ENCODE peak calls at places on chromosomes 7 and 10, in six cellular contexts. K is H9, C is H1, X is trophoblast cell, E is IMR-90, Y is neuronal stem cell. M is an unnamed sample.

GRCh38 chr10:132329565-132330485 is 2.2 kb upstream of the LRRC27 start:
- DNase-seq in C (no peak), Y (no peak), K (no peak), E (peak; percentile 36), X (no peak), M (peak; percentile 73)

GRCh38 chr10:100827819-100828743 is 82.7 kb downstream of the PAX2 start:
- DNase-seq in X (peak; percentile 35), Y (peak; percentile 62), K (peak; percentile 61), E (no peak), C (peak; percentile 74), M (peak; percentile 16)

GRCh38 chr10:113648478-113648877 is 15.4 kb downstream of the NRAP start:
- DNase-seq in Y (no peak), X (no peak), C (no peak), E (no peak), K (no peak), M (no peak)

GRCh38 chr10:17273403-17273802 is 45.4 kb downstream of the VIM start:
- DNase-seq in X (no peak), Y (no peak), C (no peak), E (peak; percentile 80), K (no peak), M (peak; percentile 37)

GRCh38 chr7:102292813-102293798 is 6.4 kb downstream of the SH2B2 start:
- DNase-seq in K (no peak), Y (no peak), E (no peak), X (no peak), C (no peak), M (no peak)

GRCh38 chr10:124621637-124622036 is 122.5 kb downstream of the FAM53B start:
- DNase-seq in Y (no peak), X (no peak), K (no peak), E (no peak), C (no peak), M (no peak)

GRCh38 chr7:146791344-146792300 is 675.0 kb downstream of the CNTNAP2 start:
- DNase-seq in E (no peak), K (no peak), Y (no peak), X (no peak), C (no peak), M (no peak)

GRCh38 chr7:128067983-128068382 is 36.7 kb upstream of the LRRC4 start:
- DNase-seq in K (no peak), X (no peak), C (no peak), Y (no peak), E (no peak), M (no peak)

GRCh38 chr10:543862-544822 is 145.3 kb downstream of the DIP2C start:
- DNase-seq in X (no peak), E (no peak), K (no peak), Y (no peak), C (no peak), M (no peak)

GRCh38 chr10:69831231-69831855 is 29.6 kb downstream of the COL13A1 start:
- DNase-seq in E (peak; percentile 42), Y (no peak), C (no peak), K (no peak), X (no peak), M (no peak)

GRCh38 chr10:30583778-30584415 is 45.7 kb downstream of the LYZL2 start:
- DNase-seq in Y (no peak), K (no peak), X (peak; percentile 31), C (no peak), E (peak; percentile 77), M (peak; percentile 64)

GRCh38 chr10:86951184-86951761 is 6.1 kb downstream of the MMRN2 start:
- DNase-seq in Y (no peak), E (no peak), K (no peak), C (no peak), X (no peak), M (no peak)

GRCh38 chr10:70797840-70798239 is 12.7 kb upstream of the TBATA start:
- DNase-seq in X (no peak), E (no peak), K (no peak), C (no peak), Y (no peak), M (no peak)

GRCh38 chr7:108114117-108114841 is 15.9 kb downstream of the LAMB4 start:
- DNase-seq in X (peak; percentile 22), Y (peak; percentile 15), C (peak; percentile 50), K (peak; percentile 75), E (no peak), M (no peak)

GRCh38 chr7:27520828-27521790 is 141.6 kb downstream of the HIBADH start:
- DNase-seq in Y (no peak), C (no peak), X (no peak), E (peak; percentile 77), K (no peak), M (no peak)

GRCh38 chr10:12631787-12632562 is 282.6 kb downstream of the CAMK1D start:
- DNase-seq in Y (no peak), K (no peak), C (no peak), X (no peak), E (no peak), M (no peak)

GRCh38 chr10:116561026-116561425 is 15.3 kb downstream of the PNLIP start:
- DNase-seq in K (no peak), E (no peak), Y (no peak), X (no peak), C (no peak), M (no peak)

GRCh38 chr7:116511552-116512523 is 12.3 kb downstream of the CAV2 start:
- DNase-seq in E (peak; percentile 69), C (no peak), Y (no peak), K (no peak), X (peak; percentile 76), M (peak; percentile 65)

GRCh38 chr7:37354661-37355131 is 94.0 kb downstream of the ELMO1 start:
- DNase-seq in C (no peak), E (no peak), K (no peak), Y (no peak), X (no peak), M (peak; percentile 65)

GRCh38 chr10:60346661-60347060 is 43.0 kb downstream of the ANK3 start:
- DNase-seq in Y (no peak), E (no peak), X (no peak), C (no peak), K (no peak), M (no peak)

GRCh38 chr10:70296406-70296899 is 12.6 kb upstream of the NPFFR1 start:
- DNase-seq in Y (no peak), E (peak; percentile 89), X (peak; percentile 11), C (no peak), K (peak; percentile 43), M (peak; percentile 81)

GRCh38 chr10:80100861-80101695 is 22.6 kb downstream of the TMEM254 start:
- DNase-seq in E (no peak), Y (no peak), K (peak; percentile 32), C (no peak), X (peak; percentile 99), M (no peak)

GRCh38 chr10:80100116-80100515 is 21.7 kb downstream of the TMEM254 start:
- DNase-seq in X (peak; percentile 89), Y (no peak), K (no peak), C (no peak), E (no peak), M (no peak)

GRCh38 chr10:80108576-80109239 is 23.8 kb upstream of the PLAC9 start:
- DNase-seq in K (no peak), Y (no peak), X (no peak), E (no peak), C (no peak), M (peak; percentile 13)

GRCh38 chr10:80104066-80104926 is 25.8 kb downstream of the TMEM254 start:
- DNase-seq in X (peak; percentile 89), K (no peak), Y (no peak), C (no peak), E (peak; percentile 90), M (peak; percentile 89)
- H2AFZ ChIP-seq in X (no peak overlapping the region), K (no peak overlapping the region), Y (peak overlapping the region; percentile 49), C (peak overlapping the region; percentile 82), E (peak overlapping the region; percentile 14), M (no peak overlapping the region)

GRCh38 chr7:57361406-57361805 is 88.6 kb upstream of the ZNF716 start:
- DNase-seq in Y (no peak), K (no peak), E (no peak), C (no peak), X (no peak), M (no peak)

GRCh38 chr7:57362868-57363267 is 87.1 kb upstream of the ZNF716 start:
- DNase-seq in C (no peak), X (no peak), Y (no peak), E (no peak), K (no peak), M (no peak)

GRCh38 chr7:57367171-57367570 is 82.8 kb upstream of the ZNF716 start:
- DNase-seq in Y (no peak), E (no peak), X (no peak), K (no peak), C (no peak), M (no peak)

GRCh38 chr7:57364933-57365710 is 84.9 kb upstream of the ZNF716 start:
- DNase-seq in Y (no peak), X (no peak), E (no peak), C (no peak), K (no peak), M (no peak)

DNA sequence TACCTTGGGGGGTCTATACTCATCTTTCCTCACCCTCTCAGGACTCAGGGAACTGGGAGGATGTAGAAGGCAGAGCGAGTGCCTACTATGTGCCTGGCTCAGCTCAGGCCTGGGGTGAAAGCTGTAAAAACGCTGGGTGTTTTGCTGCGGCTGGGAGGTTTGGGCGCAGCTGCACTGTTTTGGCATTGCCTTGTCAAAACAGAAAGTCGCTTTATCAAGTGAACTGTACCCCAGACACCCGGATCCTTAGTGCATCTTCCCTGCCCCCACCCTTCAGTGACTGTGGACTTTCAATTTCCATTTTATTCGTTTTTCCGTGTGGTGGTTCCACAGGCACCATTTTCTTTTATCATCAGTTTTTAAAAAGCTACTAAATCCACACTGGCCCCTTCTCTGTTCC is 86.7 kb upstream of the ZNF716 start:
- DNase-seq in K (no peak), Y (no peak), E (no peak), C (no peak), X (no peak), M (no peak)
- H3K14ac ChIP-seq in K (no peak overlapping the region), Y (no peak overlapping the region), E (no peak overlapping the region), C (no peak overlapping the region), X (no peak overlapping the region), M (no peak overlapping the region)

DNA sequence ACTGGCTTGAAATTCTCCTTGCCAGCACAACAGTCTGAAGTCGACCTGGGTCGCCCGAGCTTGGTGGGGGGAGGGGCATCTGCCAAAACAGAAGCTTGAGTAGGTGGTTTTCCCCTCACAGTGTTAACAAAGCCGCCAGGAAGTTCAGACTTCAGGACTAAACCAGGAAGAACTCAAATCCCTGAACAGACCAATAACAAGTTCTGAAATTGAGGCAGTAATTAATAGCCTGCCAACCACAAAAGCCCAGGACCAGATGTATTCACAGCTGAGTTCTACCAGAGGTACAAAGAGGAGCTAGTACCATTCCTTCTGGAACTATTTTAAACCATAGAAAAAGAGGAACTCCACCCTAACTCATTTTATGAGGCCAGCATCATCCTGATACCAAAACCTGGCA is 45.3 kb downstream of the LRRC72 start:
- DNase-seq in K (no peak), E (no peak), C (no peak), X (no peak), Y (no peak), M (no peak)
- H2AFZ ChIP-seq in K (no peak overlapping the region), E (no peak overlapping the region), C (peak overlapping the region; percentile 96), X (no peak overlapping the region), Y (peak overlapping the region; percentile 56), M (no peak overlapping the region)

DNA sequence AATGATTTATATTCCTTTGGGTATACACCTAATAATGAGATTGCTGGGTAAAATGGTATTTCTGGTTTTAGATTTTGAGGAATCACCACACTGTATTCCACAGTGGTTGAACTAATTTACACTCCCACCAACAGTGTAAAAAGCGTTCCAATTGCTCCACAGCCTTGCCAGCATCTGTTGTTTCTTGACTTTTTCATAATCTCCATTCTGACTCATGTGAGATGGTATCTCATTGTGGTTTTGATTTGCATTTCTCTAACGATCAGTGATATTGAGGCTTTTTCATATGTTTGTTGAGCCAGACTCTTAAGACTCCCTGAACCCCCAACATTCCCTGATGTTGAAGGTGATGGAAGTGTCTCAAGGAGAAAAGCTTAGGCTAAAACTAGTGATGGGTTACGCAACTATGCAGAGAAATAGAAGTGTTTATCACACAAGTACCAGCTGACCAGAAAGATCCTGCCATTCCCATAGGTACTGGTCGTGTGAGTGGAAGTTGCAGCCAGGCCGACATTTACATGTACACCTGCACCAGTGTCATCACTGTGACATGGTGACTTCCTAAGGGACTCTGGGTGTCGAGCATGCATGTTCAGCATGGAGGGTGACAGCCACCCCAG is 711.2 kb upstream of the NRP1 start:
- DNase-seq in K (no peak), E (peak; percentile 16), C (no peak), Y (no peak), X (no peak), M (peak; percentile 17)
- H3K14ac ChIP-seq in K (no peak overlapping the region), E (no peak overlapping the region), C (no peak overlapping the region), Y (no peak overlapping the region), X (no peak overlapping the region), M (no peak overlapping the region)

M was measured in mesenchymal stem cell.